ENCODE peak calls at places on chromosomes 1 and 21, in four cellular contexts. C is tibial nerve; B is iPS DF 6.9; R is effector memory CD4-positive, alpha-beta T cell. W is an unnamed sample. For H3K36me3, the result is how much of the 10 kb centered on the place peaks cover.

GRCh38 chr1:26079960-26080814 is 12.8 kb upstream of the TRIM63 start:
- DNase-seq in B (no peak), C (no peak), R (no peak), W (no peak)

GRCh38 chr1:219071209-219071608 is 102.5 kb upstream of the LYPLAL1 start:
- DNase-seq in C (no peak), B (no peak), R (no peak), W (no peak)

GRCh38 chr21:36321325-36322082 is 1.5 kb downstream of the MORC3 start:
- DNase-seq in R (no peak), C (no peak), B (no peak), W (no peak)

GRCh38 chr21:43370091-43370658 is 56.8 kb downstream of the SIK1 start:
- DNase-seq in B (no peak), R (no peak), C (no peak), W (no peak)

GRCh38 chr1:9792156-9793042 is 31.4 kb downstream of the CLSTN1 start:
- DNase-seq in B (peak), C (no peak), R (no peak), W (no peak)

GRCh38 chr1:69700770-69701169 is 133.0 kb downstream of the LRRC7 start:
- DNase-seq in B (peak), C (no peak), R (no peak), W (no peak)

GRCh38 chr1:69524010-69524409 is 43.7 kb upstream of the LRRC7 start:
- DNase-seq in C (no peak), R (no peak), B (no peak), W (no peak)

GRCh38 chr1:42340093-42340492 is 5.1 kb upstream of the FOXJ3 start:
- DNase-seq in C (no peak), R (no peak), B (no peak), W (no peak)

GRCh38 chr1:94979126-94979525 is 52.2 kb upstream of the CNN3 start:
- DNase-seq in C (no peak), R (no peak), B (no peak), W (no peak)

GRCh38 chr1:2259668-2260392 is 31.7 kb downstream of the SKI start:
- DNase-seq in C (no peak), R (no peak), B (no peak), W (no peak)

GRCh38 chr21:43718872-43719747 is at the start of gene PDXK:
- DNase-seq in C (peak), R (peak), B (peak), W (no peak)

GRCh38 chr1:230322967-230323547 is 103.1 kb downstream of the PGBD5 start:
- DNase-seq in B (no peak), R (no peak), C (no peak), W (no peak)

GRCh38 chr1:81125672-81126071 is 675.1 kb upstream of the ADGRL2 start:
- DNase-seq in B (no peak), C (no peak), R (no peak), W (no peak)

GRCh38 chr1:157111396-157112165 is 12.0 kb upstream of the ETV3L start:
- DNase-seq in C (no peak), R (no peak), B (no peak), W (no peak)

GRCh38 chr1:229093546-229094336 is 177.2 kb upstream of the RAB4A start:
- DNase-seq in R (no peak), B (peak), C (no peak), W (no peak)

GRCh38 chr1:36528361-36529349 is 45.9 kb upstream of the CSF3R start:
- DNase-seq in B (no peak), C (no peak), R (no peak), W (no peak)

GRCh38 chr1:201016943-201017827 is 6.3 kb downstream of the KIF21B start:
- DNase-seq in C (no peak), B (no peak), R (no peak), W (no peak)

GRCh38 chr1:183403386-183403957 is 14.7 kb downstream of the NMNAT2 start:
- DNase-seq in B (peak), R (no peak), C (no peak), W (no peak)

GRCh38 chr1:219276029-219276738 is 102.5 kb downstream of the LYPLAL1 start:
- DNase-seq in R (no peak), C (no peak), B (no peak), W (no peak)

GRCh38 chr1:15932612-15933011 is 43.3 kb downstream of the ZBTB17 start:
- DNase-seq in C (no peak), B (no peak), R (no peak), W (no peak)

GRCh38 chr1:107782192-107782845 is 182.7 kb downstream of the VAV3 start:
- DNase-seq in B (peak), C (peak), R (no peak), W (no peak)

GRCh38 chr1:230713547-230713914 is 391 bp downstream of the AGT start:
- DNase-seq in B (no peak), C (no peak), R (no peak), W (no peak)

GRCh38 chr1:52906135-52906603 is 15.4 kb downstream of the ECHDC2 start:
- DNase-seq in C (no peak), B (no peak), R (no peak), W (no peak)
- H3K4me3 ChIP-seq in C (no peak), B (no peak), R (no peak), W (no peak)

GRCh38 chr1:110786802-110787327 is 86.1 kb upstream of the CD53 start:
- DNase-seq in R (no peak), C (no peak), B (no peak), W (no peak)

GRCh38 chr1:110785055-110785454 is 87.9 kb upstream of the CD53 start:
- DNase-seq in B (no peak), C (no peak), R (no peak), W (no peak)

GRCh38 chr1:110783292-110783918 is 89.5 kb upstream of the CD53 start:
- DNase-seq in R (peak), B (peak), C (peak), W (no peak)

GRCh38 chr1:110785612-110786011 is 87.3 kb upstream of the CD53 start:
- DNase-seq in C (no peak), B (no peak), R (no peak), W (no peak)

DNA sequence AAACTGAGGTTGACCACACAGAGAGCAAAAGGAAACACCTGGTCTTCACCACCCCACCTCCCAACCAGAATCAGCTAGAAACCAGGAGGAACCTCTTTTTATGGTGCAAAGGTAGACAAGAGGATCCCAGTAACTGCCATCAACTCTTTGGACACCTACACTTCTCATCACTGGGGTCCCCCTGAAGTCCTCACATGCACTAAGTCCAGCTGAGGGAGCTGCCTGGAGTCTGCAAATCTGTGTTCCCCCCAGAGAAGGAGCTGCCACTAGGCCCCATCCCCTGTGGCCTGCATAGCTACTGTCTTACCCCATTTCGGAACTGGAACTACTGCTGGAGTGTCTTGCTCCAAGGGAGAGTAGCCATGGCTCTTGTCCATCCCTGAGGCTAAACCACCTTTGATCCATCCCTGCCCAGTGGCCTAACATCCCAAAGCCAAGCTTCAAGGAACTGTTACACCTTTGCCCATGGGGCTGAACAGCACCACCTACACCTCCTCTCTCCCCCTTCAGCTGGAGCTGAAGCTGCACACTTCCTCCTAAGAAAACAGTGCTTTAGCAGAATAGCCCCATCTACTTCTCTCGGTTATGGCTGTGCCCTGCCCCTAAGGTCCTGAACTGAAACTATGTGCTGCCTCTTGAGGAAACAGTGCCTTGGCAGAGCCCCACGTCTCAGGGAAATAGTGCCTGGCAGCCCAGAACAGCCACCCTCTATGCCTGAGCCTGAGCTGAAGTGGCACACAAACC is 85.4 kb upstream of the CD53 start:
- DNase-seq in C (no peak), B (no peak), R (no peak), W (no peak)
- H3K27ac ChIP-seq in C (no peak), B (no peak), R (peak), W (no peak)

DNA sequence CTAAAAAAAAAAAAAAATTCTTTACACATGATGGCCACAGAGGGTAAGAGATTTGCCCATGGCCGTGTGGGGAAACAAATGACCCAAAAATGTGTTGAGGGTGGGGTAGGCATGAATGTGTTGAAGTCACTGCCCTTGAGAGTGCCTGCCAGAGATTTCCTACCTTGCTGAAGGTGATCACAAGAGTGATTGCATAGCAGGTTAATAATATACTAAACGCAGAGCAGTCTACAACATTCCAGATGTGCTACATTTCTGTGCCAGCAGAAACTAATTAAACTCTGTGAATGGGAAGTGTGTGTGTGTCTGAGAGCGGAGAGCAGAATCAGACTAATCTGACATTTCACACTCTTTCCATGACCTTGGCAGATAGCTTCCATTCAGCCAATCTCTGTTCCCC is 93.3 kb upstream of the CD53 start:
- DNase-seq in C (no peak), R (no peak), B (no peak), W (no peak)
- H3K36me3 ChIP-seq in C (under half), R (under half), B (under half), W (under half)

DNA sequence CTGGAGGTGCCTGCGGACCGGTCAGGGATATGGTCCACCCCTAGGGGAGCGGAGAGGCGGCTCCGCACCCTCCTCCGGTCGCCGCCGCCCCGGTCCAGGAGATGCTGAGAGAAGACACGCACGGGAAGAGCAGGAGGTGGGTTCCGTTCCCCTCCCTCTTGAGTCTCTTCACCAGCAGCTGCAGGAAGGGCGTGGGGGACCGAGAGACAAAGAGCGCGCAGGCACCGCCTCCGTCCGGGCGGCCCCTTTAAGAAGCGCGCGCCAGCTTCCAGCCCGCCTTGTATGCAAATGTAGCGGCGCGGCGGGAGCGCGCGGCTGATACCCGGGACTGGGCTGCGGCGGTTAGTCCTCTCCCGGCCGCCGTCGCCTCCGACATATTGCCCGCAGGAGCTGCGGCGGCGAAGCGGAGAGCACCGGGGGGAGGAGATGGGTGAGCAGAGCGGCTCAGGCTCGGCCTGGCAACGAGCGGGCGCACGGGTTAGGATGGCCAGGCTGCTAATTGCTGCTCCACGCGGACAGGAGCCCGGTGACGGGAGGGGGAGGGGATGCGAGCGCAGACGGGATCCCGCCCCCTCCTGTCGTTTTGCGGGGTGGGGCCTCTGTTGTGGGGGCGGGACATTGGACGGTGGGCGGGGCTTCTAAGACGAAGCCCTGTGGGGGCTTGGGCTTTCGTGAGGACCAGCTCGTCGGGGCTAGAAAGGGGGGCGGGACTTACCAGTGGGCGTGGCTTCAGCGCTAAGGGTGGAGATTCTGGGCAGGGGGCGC is at the start of gene TMEM39B:
- DNase-seq in R (peak), C (peak), B (peak), W (peak)
- H3K4me3 ChIP-seq in R (peak), C (peak), B (peak), W (peak)

GRCh38 chr21:46459356-46460112 is 843 bp downstream of the DIP2A start:
- DNase-seq in R (no peak), B (no peak), C (peak), W (no peak)
- H3K27ac ChIP-seq in R (peak), B (no peak), C (peak), W (peak)

DNA sequence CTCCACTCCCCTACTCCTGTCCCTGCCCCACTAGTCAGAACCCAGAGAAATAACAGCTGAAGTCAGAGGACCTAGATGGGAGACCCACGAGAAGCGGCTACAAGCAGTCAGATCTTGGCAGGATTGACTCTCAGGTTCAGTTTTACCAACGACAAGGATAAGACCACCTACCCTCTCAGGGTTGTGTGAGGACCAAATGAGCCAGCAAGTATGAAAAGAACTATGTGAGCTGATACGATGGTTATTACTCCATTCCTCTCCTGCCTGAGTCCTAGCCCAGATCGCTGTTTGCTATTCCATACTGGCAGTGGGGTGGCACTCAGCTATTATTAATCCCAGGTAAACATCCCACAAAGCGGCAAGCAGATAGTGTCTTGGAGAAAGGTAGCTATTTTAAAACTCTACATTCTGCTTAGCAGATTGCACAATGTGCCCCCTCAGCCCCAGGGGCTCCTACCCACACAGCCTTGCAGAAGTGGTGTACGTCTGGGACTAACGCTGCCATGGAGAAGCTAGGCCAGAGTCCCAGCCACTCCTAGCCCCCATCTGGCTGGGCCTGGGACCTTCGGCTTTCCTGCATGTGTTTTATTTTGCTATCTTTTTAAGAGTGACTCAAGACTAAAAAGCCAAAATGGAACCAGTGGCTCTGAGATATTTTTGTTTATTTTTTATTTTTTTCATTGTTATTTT is 58.9 kb downstream of the CD46 start:
- DNase-seq in R (no peak), C (peak), B (no peak), W (no peak)
- H3K36me3 ChIP-seq in R (half or more), C (under half), B (under half), W (under half)

DNA sequence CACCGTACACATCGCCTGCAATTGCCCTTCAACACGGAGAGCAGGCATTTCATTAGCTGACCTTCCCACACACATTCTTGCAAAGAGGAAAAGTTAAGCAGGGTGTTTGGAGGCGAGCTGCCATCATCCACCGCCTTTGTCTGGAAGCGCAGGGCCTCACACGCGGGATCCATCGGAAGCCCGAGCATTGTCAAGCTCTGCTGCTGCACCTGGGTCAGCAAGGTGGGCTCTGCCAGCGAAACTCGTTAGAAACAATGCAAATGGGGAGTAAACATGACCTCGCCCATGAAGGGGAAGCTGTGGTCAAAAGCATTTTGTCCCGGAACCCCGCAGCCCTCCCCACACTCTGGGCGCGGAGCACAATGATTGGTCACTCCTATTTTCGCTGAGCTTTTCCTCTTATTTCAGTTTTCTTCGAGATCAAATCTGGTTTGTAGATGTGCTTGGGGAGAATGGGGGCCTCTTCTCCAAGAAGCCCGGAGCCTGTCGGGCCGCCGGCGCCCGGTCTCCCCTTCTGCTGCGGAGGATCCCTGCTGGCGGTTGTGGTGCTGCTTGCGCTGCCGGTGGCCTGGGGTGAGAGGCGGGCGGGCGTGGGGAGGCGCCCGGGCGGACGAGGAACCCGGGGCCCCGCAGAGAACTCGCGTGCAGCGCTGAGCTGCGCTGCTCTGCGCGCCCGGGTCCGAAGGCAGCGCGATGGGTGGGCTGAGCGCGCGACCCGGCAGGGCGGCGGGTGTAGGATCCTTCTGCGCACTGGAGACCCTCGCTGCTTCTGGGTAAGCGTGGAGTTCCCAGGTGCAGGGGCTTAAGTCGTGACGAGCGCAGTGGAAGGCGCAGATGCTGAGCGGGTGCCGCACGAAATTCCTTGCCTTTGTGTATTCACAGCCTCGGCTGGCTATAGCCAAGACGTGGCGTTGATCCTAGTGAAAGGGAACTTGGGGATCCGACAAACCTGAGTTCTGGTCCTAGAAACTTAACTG is at the start of gene CR1:
- DNase-seq in B (no peak), C (peak), R (no peak), W (no peak)
- H3K4me3 ChIP-seq in B (peak), C (peak), R (peak), W (peak)

DNA sequence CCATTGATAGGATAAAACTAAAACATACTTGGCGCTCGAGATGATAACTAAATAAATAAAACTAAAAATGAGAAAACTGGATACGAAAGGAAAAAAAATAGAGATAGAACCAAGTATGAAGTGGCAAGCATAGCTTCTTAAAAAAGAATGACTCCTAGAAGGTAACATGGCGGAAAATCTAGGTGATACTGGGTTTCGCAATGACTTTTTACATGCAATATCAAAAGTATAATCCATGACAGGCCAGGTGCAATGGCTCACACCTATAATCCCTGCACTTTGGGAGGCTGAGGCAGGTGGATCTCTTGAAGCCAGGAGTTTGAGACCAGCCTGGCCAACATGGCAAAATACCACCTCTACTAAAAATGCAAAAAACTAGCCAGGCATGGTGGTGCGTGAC is 70.7 kb downstream of the ACBD6 start:
- DNase-seq in C (no peak), B (no peak), R (no peak), W (no peak)
- H3K27ac ChIP-seq in C (no peak), B (no peak), R (no peak), W (no peak)

GRCh38 chr1:88777604-88778149 is 93.6 kb downstream of the PKN2 start:
- DNase-seq in B (no peak), C (no peak), R (no peak), W (no peak)
- H3K36me3 ChIP-seq in B (under half), C (under half), R (under half), W (under half)

DNA sequence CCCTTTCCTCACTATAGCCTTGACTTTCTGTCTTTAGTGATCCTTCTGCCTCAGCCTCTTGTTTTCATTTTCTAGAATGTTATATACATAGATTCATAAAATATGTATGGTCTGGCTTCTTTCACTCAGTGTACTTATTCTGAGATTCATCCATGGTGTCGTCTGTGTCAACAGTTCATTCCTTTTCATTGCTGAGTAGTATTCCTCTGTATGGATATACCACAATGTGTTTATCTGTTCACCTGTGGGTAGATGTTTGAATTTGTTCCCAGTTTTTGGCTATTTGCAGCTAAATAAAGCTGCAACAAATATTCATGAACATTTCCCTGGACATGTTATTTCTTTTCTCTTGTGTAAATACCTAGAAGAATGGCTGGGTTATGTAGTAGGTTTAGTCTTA is 131.8 kb downstream of the PCNX2 start:
- DNase-seq in R (no peak), B (no peak), C (no peak), W (no peak)
- H3K4me3 ChIP-seq in R (no peak), B (no peak), C (no peak), W (no peak)

W was measured in thoracic aorta.